ENCODE peak calls at places on chromosomes 3 and 15, in five cellular contexts. B is left lung, F is transverse colon, G is neural progenitor cell, W is uterus. U is an unnamed sample.

GRCh38 chr3:107224001-107224596 is 153.1 kb upstream of the CCDC54 start:
- DNase-seq in B (no peak), F (no peak), G (no peak), W (no peak), U (no peak)

GRCh38 chr15:98525625-98526024 is 122.7 kb upstream of the IGF1R start:
- DNase-seq in B (peak; percentile 77), F (no peak), G (no peak), W (no peak), U (no peak)

GRCh38 chr3:45088543-45088942 is 57.6 kb downstream of the CDCP1 start:
- DNase-seq in B (no peak), F (peak; percentile 57), G (no peak), W (no peak), U (no peak)

GRCh38 chr3:184300377-184300717 is 1.3 kb downstream of the PSMD2 start:
- DNase-seq in B (no peak), F (no peak), G (no peak), W (no peak), U (no peak)

GRCh38 chr3:150449169-150449721 is 41.1 kb downstream of the TSC22D2 start:
- DNase-seq in B (no peak), F (no peak), G (no peak), W (no peak), U (no peak)

GRCh38 chr3:155730843-155731242 is 14.0 kb downstream of the PLCH1 start:
- DNase-seq in B (no peak), F (no peak), G (no peak), W (no peak), U (no peak)

GRCh38 chr3:182618085-182618732 is 175.1 kb upstream of the ATP11B start:
- DNase-seq in B (no peak), F (no peak), G (peak; percentile 79), W (no peak), U (no peak)

GRCh38 chr3:8607285-8608040 is 37.1 kb downstream of the SSUH2 start:
- DNase-seq in B (no peak), F (no peak), G (peak; percentile 77), W (peak; percentile 58), U (no peak)

GRCh38 chr3:117941756-117942155 is 1092.9 kb downstream of the IGSF11 start:
- DNase-seq in B (no peak), F (no peak), G (no peak), W (no peak), U (no peak)

GRCh38 chr15:67843571-67844387 is 3.9 kb upstream of the RNU6-1 start:
- DNase-seq in B (no peak), F (no peak), G (peak; percentile 91), W (peak; percentile 81), U (no peak)

GRCh38 chr15:28900892-28901586 is 15.3 kb downstream of the APBA2 start:
- DNase-seq in B (peak; percentile 42), F (no peak), G (no peak), W (no peak), U (no peak)

GRCh38 chr3:100083209-100083608 is 31.1 kb downstream of the FILIP1L start:
- DNase-seq in B (no peak), F (no peak), G (no peak), W (no peak), U (no peak)

GRCh38 chr3:185070491-185071335 is 82.1 kb downstream of the C3orf70 start:
- DNase-seq in B (no peak), F (peak; percentile 72), G (peak; percentile 64), W (no peak), U (no peak)

GRCh38 chr3:121072128-121072527 is 164.1 kb downstream of the STXBP5L start:
- DNase-seq in B (no peak), F (no peak), G (no peak), W (no peak), U (no peak)

GRCh38 chr3:111151438-111151837 is 79.8 kb downstream of the NECTIN3 start:
- DNase-seq in B (no peak), F (no peak), G (no peak), W (no peak), U (no peak)

GRCh38 chr3:152346740-152347139 is 78.0 kb downstream of the MBNL1 start:
- DNase-seq in B (no peak), F (no peak), G (no peak), W (no peak), U (no peak)

GRCh38 chr3:129621626-129622417 is 15.3 kb upstream of the PLXND1 start:
- DNase-seq in B (peak; percentile 49), F (no peak), G (no peak), W (no peak), U (no peak)

GRCh38 chr3:20668411-20668810 is 482.4 kb upstream of the SGO1 start:
- DNase-seq in B (no peak), F (no peak), G (peak; percentile 65), W (no peak), U (no peak)

GRCh38 chr3:30508319-30508718 is 98.1 kb upstream of the TGFBR2 start:
- DNase-seq in B (no peak), F (no peak), G (no peak), W (no peak), U (no peak)

GRCh38 chr15:51200791-51201190 is 106.1 kb upstream of the TNFAIP8L3 start:
- DNase-seq in B (no peak), F (no peak), G (no peak), W (no peak), U (no peak)

GRCh38 chr15:70535071-70535954 is 228.0 kb downstream of the UACA start:
- DNase-seq in B (no peak), F (peak; percentile 41), G (no peak), W (no peak), U (peak; percentile 72)

GRCh38 chr3:127673191-127674098 is 693 bp downstream of the ABTB1 start:
- DNase-seq in B (peak; percentile 92), F (peak; percentile 61), G (peak; percentile 58), W (peak; percentile 51), U (peak; percentile 57)

GRCh38 chr3:17013050-17013449 is 128.3 kb downstream of the PLCL2 start:
- DNase-seq in B (no peak), F (no peak), G (peak; percentile 82), W (no peak), U (no peak)

GRCh38 chr3:58577269-58577821 is at the start of gene FAM107A:
- DNase-seq in B (no peak), F (peak; percentile 39), G (peak; percentile 58), W (peak; percentile 45), U (no peak)

GRCh38 chr15:89299896-89300295 is 34.7 kb downstream of the POLG start:
- DNase-seq in B (no peak), F (no peak), G (no peak), W (no peak), U (no peak)

GRCh38 chr3:190432216-190432615 is 17.5 kb downstream of the TMEM207 start:
- DNase-seq in B (no peak), F (no peak), G (no peak), W (no peak), U (no peak)

GRCh38 chr3:152466784-152467183 is 198.1 kb downstream of the MBNL1 start:
- DNase-seq in B (no peak), F (no peak), G (no peak), W (no peak), U (peak; percentile 31)

GRCh38 chr15:49877871-49878511 is 241.0 kb downstream of the ATP8B4 start:
- DNase-seq in B (no peak), F (no peak), G (no peak), W (peak; percentile 68), U (no peak)

GRCh38 chr3:155791190-155791589 is 14.9 kb downstream of the C3orf33 start:
- DNase-seq in B (no peak), F (no peak), G (no peak), W (no peak), U (no peak)

GRCh38 chr3:74623261-74623836 is 8.9 kb upstream of the CNTN3 start:
- DNase-seq in B (no peak), F (no peak), G (no peak), W (no peak), U (no peak)

GRCh38 chr3:106058485-106058884 is 189.7 kb upstream of the CBLB start:
- DNase-seq in B (no peak), F (no peak), G (peak; percentile 2), W (no peak), U (no peak)

GRCh38 chr3:170454468-170454867 is 35.8 kb downstream of the CLDN11 start:
- DNase-seq in B (no peak), F (no peak), G (no peak), W (no peak), U (no peak)

GRCh38 chr3:134034005-134034785 is 4.5 kb upstream of the SLCO2A1 start:
- DNase-seq in B (no peak), F (no peak), G (no peak), W (no peak), U (no peak)

GRCh38 chr3:39981547-39982184 is 172.3 kb downstream of the MYRIP start:
- DNase-seq in B (no peak), F (no peak), G (no peak), W (no peak), U (no peak)

GRCh38 chr3:195117978-195118581 is 152.9 kb downstream of the XXYLT1 start:
- DNase-seq in B (no peak), F (peak; percentile 56), G (no peak), W (no peak), U (no peak)
- H3K27ac ChIP-seq in B (no peak overlapping the region), F (no peak overlapping the region), G (no peak overlapping the region), W (no peak overlapping the region), U (no peak overlapping the region)

DNA sequence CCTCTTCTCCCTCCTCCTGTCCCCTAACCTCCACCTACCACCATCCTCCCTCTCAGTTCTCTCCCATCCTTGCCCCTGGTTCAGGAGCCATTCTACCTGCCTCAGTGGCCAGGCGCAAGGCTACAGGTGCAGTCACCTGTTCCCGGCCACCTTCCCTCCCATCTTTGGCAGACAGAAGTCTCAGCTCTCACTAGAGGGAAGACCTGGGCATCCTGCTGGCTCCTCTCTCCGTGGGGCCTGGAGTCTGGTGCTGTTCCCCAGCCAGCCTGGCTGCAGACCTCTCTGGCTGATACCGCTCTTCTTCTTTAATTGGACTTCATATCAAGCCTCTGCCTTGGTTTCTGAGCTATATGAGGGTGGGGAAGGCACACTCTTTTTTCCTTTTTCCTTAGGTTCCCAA is 53.0 kb upstream of the SLC6A1 start:
- DNase-seq in B (no peak), F (no peak), G (no peak), W (no peak), U (no peak)
- H3K4me1 ChIP-seq in B (no peaks in the 10 kb centered on the region), F (no peaks in the 10 kb centered on the region), G (no peaks in the 10 kb centered on the region), W (no peaks in the 10 kb centered on the region), U (no peaks in the 10 kb centered on the region)

GRCh38 chr15:57227899-57228298 is 148.4 kb upstream of the CGNL1 start:
- DNase-seq in B (no peak), F (no peak), G (no peak), W (no peak), U (no peak)
- H3K27ac ChIP-seq in B (no peak overlapping the region), F (no peak overlapping the region), G (no peak overlapping the region), W (no peak overlapping the region), U (no peak overlapping the region)

DNA sequence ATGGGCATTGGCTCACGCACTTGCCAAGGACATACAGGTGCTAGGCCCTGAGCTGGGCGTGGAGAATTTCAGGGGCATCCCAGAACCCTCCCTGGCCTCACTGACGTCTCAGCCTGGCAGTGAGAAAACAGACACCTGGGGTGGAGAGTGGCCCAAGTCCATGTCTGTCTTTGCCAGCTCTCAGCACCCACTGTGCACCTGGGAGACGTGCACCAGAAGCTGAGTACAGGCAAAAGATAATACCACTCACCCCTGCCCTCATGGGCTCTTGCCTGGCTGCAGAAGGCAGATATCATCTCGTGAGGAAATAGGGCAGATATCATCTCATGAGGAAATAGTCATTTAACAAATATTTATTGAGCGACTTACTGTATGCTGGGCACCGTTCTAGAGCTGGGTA is 8.0 kb downstream of the LOXL1 start:
- DNase-seq in B (no peak), F (no peak), G (no peak), W (no peak), U (peak; percentile 19)
- H3K4me1 ChIP-seq in B (peaks cover 11% of the 10 kb centered on the region), F (peaks cover 7% of the 10 kb centered on the region), G (peaks cover 28% of the 10 kb centered on the region), W (no peaks in the 10 kb centered on the region), U (peaks cover 34% of the 10 kb centered on the region)

GRCh38 chr3:42061711-42062408 is 29.3 kb upstream of the TRAK1 start:
- DNase-seq in B (no peak), F (peak; percentile 72), G (no peak), W (peak; percentile 74), U (no peak)
- H3K27ac ChIP-seq in B (peak overlapping the region; percentile 85), F (peak overlapping the region; percentile 65), G (no peak overlapping the region), W (peak overlapping the region; percentile 64), U (no peak overlapping the region)